ENCODE peak calls at places on chromosomes 16 and 17, in ten cellular contexts. L is AG04450, W is Caco-2, Y is fibroblast of villous mesenchyme, F is OCI-LY7, C is psoas muscle, A is heart right ventricle, H is cardiac muscle cell, M is lower leg skin, S is heart left ventricle. I is an unnamed sample.
A peak's percentile ranks its signal among the peaks of the same experiment; 100 is the strongest.

GRCh38 chr16:77212736-77213541 is 13.7 kb downstream of the SYCE1L start:
- DNase-seq in W (peak; percentile 82), Y (peak; percentile 16), A (peak; percentile 53), L (no peak), S (peak; percentile 51), C (peak; percentile 59), M (peak; percentile 62), F (peak; percentile 55), H (peak; percentile 55), I (peak; percentile 46)

GRCh38 chr16:68445458-68445857 is 2.9 kb downstream of the SMPD3 start:
- DNase-seq in C (no peak), F (peak; percentile 79), W (peak; percentile 68), L (no peak), S (no peak), Y (peak; percentile 60), H (peak; percentile 50), M (no peak), A (no peak), I (peak; percentile 10)

GRCh38 chr16:53281280-53281679 is 153.0 kb upstream of the RBL2 start:
- DNase-seq in W (no peak), M (no peak), S (no peak), H (no peak), F (no peak), A (no peak), C (no peak), L (no peak), Y (no peak), I (no peak)

GRCh38 chr17:76481091-76481655 is 13.8 kb downstream of the AANAT start:
- DNase-seq in C (no peak), W (no peak), M (no peak), F (peak; percentile 98), H (no peak), Y (no peak), A (no peak), S (no peak), L (no peak), I (no peak)

GRCh38 chr17:2101448-2102257 is 46.8 kb downstream of the HIC1 start:
- DNase-seq in W (no peak), Y (peak; percentile 56), M (peak; percentile 52), S (no peak), A (no peak), C (peak; percentile 51), L (no peak), F (no peak), H (no peak), I (no peak)

GRCh38 chr17:83113792-83114191 is 34.4 kb downstream of the METRNL start:
- DNase-seq in Y (no peak), M (no peak), H (no peak), S (no peak), F (no peak), A (no peak), W (no peak), C (peak; percentile 13), L (no peak), I (no peak)

GRCh38 chr17:34451313-34451712 is 88.3 kb upstream of the CCL1 start:
- DNase-seq in W (no peak), C (no peak), A (no peak), S (no peak), Y (no peak), F (no peak), M (no peak), H (peak; percentile 14), L (no peak), I (peak; percentile 3)

GRCh38 chr17:52207786-52208185 is 49.3 kb upstream of the CA10 start:
- DNase-seq in F (no peak), M (no peak), L (no peak), S (no peak), C (no peak), A (no peak), W (no peak), Y (no peak), H (no peak), I (no peak)

GRCh38 chr17:45910667-45911066 is 16.3 kb downstream of the MAPT start:
- DNase-seq in F (no peak), A (no peak), Y (no peak), S (no peak), M (no peak), L (no peak), H (no peak), W (no peak), C (no peak), I (no peak)

DNA sequence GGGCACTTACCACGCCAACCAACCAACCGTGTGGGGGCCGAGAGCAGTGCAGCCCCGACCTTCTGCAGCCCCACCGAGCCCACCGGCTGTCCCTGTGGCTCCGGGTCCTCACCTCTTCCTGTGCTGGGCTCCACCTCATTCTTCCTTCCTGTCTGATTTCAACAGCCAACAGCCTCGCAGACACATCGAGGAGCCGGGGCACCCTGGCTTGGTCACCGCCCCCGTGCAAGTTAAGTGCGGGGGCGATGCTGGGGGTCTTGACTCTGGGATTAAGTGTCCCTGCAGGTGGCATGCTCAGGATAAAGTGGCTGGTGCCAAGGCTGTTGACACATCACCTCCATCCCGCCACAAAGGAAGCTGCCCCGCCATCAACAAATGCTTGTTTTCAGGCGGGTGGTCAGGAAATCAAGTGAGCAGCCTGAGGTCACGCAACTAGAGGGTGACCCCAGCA is at the start of gene NLRC3:
- DNase-seq in L (no peak), W (no peak), H (no peak), C (no peak), S (no peak), A (no peak), Y (no peak), F (peak; percentile 73), M (no peak), I (no peak)
- H3K4me3 ChIP-seq in L (no peak within 1 kb of the TSS), W (no peak within 1 kb of the TSS), H (no peak within 1 kb of the TSS), C (peak within 1 kb of the TSS; percentile 34), S (no peak within 1 kb of the TSS), A (peak within 1 kb of the TSS; percentile 28), Y (no peak within 1 kb of the TSS), F (peak within 1 kb of the TSS; percentile 71), M (no peak within 1 kb of the TSS), I (no peak within 1 kb of the TSS)

GRCh38 chr17:42999003-42999525 is 845 bp downstream of the RPL27 start:
- DNase-seq in W (no peak), L (no peak), S (no peak), Y (no peak), F (no peak), H (no peak), C (no peak), A (no peak), M (no peak), I (no peak)
- H3K4me3 ChIP-seq in W (peak overlapping the region; percentile 59), L (peak overlapping the region; percentile 71), S (peak overlapping the region; percentile 50), Y (peak overlapping the region; percentile 95), F (peak overlapping the region; percentile 95), H (peak overlapping the region; percentile 86), C (peak overlapping the region; percentile 93), A (peak overlapping the region; percentile 78), M (peak overlapping the region; percentile 87), I (peak overlapping the region; percentile 95)

GRCh38 chr17:1003972-1004768 is 7.2 kb downstream of the TIMM22 start:
- DNase-seq in F (no peak), L (no peak), H (no peak), C (no peak), W (no peak), S (no peak), Y (no peak), M (no peak), A (no peak), I (no peak)

GRCh38 chr17:1005361-1005946 is 8.5 kb downstream of the TIMM22 start:
- DNase-seq in M (no peak), F (no peak), Y (peak; percentile 42), C (peak; percentile 53), H (peak; percentile 80), L (no peak), S (peak; percentile 68), W (peak; percentile 23), A (peak; percentile 72), I (peak; percentile 74)

GRCh38 chr17:1006054-1006453 is 9.1 kb downstream of the TIMM22 start:
- DNase-seq in M (no peak), Y (no peak), S (no peak), C (no peak), L (no peak), A (no peak), H (no peak), F (no peak), W (peak; percentile 42), I (no peak)

GRCh38 chr17:1003633-1003971 is 6.7 kb downstream of the TIMM22 start:
- DNase-seq in S (no peak), L (no peak), C (no peak), A (no peak), M (no peak), W (no peak), H (no peak), F (no peak), Y (no peak), I (no peak)

GRCh38 chr17:1004769-1005295 is 7.9 kb downstream of the TIMM22 start:
- DNase-seq in H (no peak), F (no peak), W (no peak), S (no peak), A (no peak), Y (no peak), C (no peak), M (no peak), L (no peak), I (no peak)
- H3K4me3 ChIP-seq in H (no peak overlapping the region), F (no peak overlapping the region), W (no peak overlapping the region), S (no peak overlapping the region), A (no peak overlapping the region), Y (no peak overlapping the region), C (no peak overlapping the region), M (no peak overlapping the region), L (no peak overlapping the region), I (no peak overlapping the region)

GRCh38 chr17:50195196-50195865 is 6.1 kb downstream of the COL1A1 start:
- DNase-seq in C (no peak), M (no peak), A (no peak), W (no peak), F (no peak), L (no peak), Y (no peak), H (peak; percentile 67), S (no peak), I (no peak)

GRCh38 chr17:50196826-50197225 is 4.6 kb downstream of the COL1A1 start:
- DNase-seq in H (peak; percentile 62), S (no peak), A (no peak), M (no peak), C (peak; percentile 49), L (no peak), F (no peak), W (no peak), Y (peak; percentile 72), I (peak; percentile 53)

GRCh38 chr17:50198026-50198669 is 3.3 kb downstream of the COL1A1 start:
- DNase-seq in H (peak; percentile 79), A (peak; percentile 58), S (peak; percentile 53), W (peak; percentile 94), F (peak; percentile 60), M (peak; percentile 70), Y (peak; percentile 70), L (no peak), C (peak; percentile 58), I (peak; percentile 79)

GRCh38 chr17:50194441-50195195 is 6.8 kb downstream of the COL1A1 start:
- DNase-seq in F (no peak), M (no peak), S (no peak), C (no peak), Y (no peak), H (peak; percentile 33), W (no peak), L (no peak), A (no peak), I (no peak)

GRCh38 chr17:50196036-50196435 is 5.4 kb downstream of the COL1A1 start:
- DNase-seq in Y (no peak), F (no peak), W (no peak), C (no peak), L (no peak), M (no peak), H (no peak), A (no peak), S (no peak), I (no peak)
- H3K4me3 ChIP-seq in Y (peak overlapping the region; percentile 100), F (no peak overlapping the region), W (no peak overlapping the region), C (no peak overlapping the region), L (peak overlapping the region; percentile 96), M (no peak overlapping the region), H (no peak overlapping the region), A (no peak overlapping the region), S (no peak overlapping the region), I (peak overlapping the region; percentile 10)

GRCh38 chr17:55343114-55343513 is 78.4 kb downstream of the HLF start:
- DNase-seq in Y (no peak), M (no peak), C (no peak), W (no peak), L (no peak), H (no peak), F (no peak), A (no peak), S (no peak), I (no peak)
- H3K4me3 ChIP-seq in Y (no peak overlapping the region), M (no peak overlapping the region), C (no peak overlapping the region), W (no peak overlapping the region), L (no peak overlapping the region), H (no peak overlapping the region), F (no peak overlapping the region), A (no peak overlapping the region), S (no peak overlapping the region), I (no peak overlapping the region)

I was measured in fibroblast of pulmonary artery.